ENCODE peak calls at places on chromosomes 6 and 20, in eight cellular contexts. One of them, this sample, is unnamed. For H3K4me1, the result is how much of the 10 kb centered on the place peaks cover.

GRCh38 chr6:24974182-24975171 is 38.7 kb upstream of the RIPOR2 start:
- DNase-seq in sigmoid colon: no peak
- DNase-seq in transverse colon: no peak
- DNase-seq in GM23338: no peak
- DNase-seq in H1: no peak
- DNase-seq in HCT116: no peak
- DNase-seq in SK-N-SH: no peak
- DNase-seq in stomach: no peak
- DNase-seq in this sample: no peak

GRCh38 chr6:157054531-157054979 is 268.8 kb downstream of the TMEM242 start:
- DNase-seq in sigmoid colon: no peak
- DNase-seq in transverse colon: no peak
- DNase-seq in GM23338: no peak
- DNase-seq in H1: no peak
- DNase-seq in HCT116: no peak
- DNase-seq in SK-N-SH: no peak
- DNase-seq in stomach: no peak
- DNase-seq in this sample: no peak

GRCh38 chr20:17622851-17623508 is 53.1 kb downstream of the DSTN start:
- DNase-seq in sigmoid colon: peak
- DNase-seq in transverse colon: no peak
- DNase-seq in GM23338: no peak
- DNase-seq in H1: no peak
- DNase-seq in HCT116: no peak
- DNase-seq in SK-N-SH: peak
- DNase-seq in stomach: no peak
- DNase-seq in this sample: no peak

GRCh38 chr20:58692579-58693225 is at the start of gene NPEPL1:
- DNase-seq in sigmoid colon: peak
- DNase-seq in transverse colon: peak
- DNase-seq in GM23338: peak
- DNase-seq in H1: peak
- DNase-seq in HCT116: peak
- DNase-seq in SK-N-SH: no peak
- DNase-seq in stomach: peak
- DNase-seq in this sample: no peak

GRCh38 chr6:73388800-73389512 is 5.7 kb upstream of the DDX43 start:
- DNase-seq in sigmoid colon: peak
- DNase-seq in transverse colon: peak
- DNase-seq in GM23338: peak
- DNase-seq in H1: peak
- DNase-seq in HCT116: peak
- DNase-seq in SK-N-SH: peak
- DNase-seq in stomach: peak
- DNase-seq in this sample: no peak

GRCh38 chr6:10626154-10626741 is 68.2 kb downstream of the C6orf52 start:
- DNase-seq in sigmoid colon: no peak
- DNase-seq in transverse colon: no peak
- DNase-seq in GM23338: no peak
- DNase-seq in H1: no peak
- DNase-seq in HCT116: no peak
- DNase-seq in SK-N-SH: no peak
- DNase-seq in stomach: no peak
- DNase-seq in this sample: no peak

GRCh38 chr20:44023515-44024371 is 109.1 kb downstream of the TOX2 start:
- DNase-seq in sigmoid colon: no peak
- DNase-seq in transverse colon: peak
- DNase-seq in GM23338: no peak
- DNase-seq in H1: no peak
- DNase-seq in HCT116: no peak
- DNase-seq in SK-N-SH: no peak
- DNase-seq in stomach: no peak
- DNase-seq in this sample: no peak

GRCh38 chr6:135334169-135334568 is 153.1 kb downstream of the MYB start:
- DNase-seq in sigmoid colon: no peak
- DNase-seq in transverse colon: no peak
- DNase-seq in GM23338: no peak
- DNase-seq in H1: no peak
- DNase-seq in HCT116: no peak
- DNase-seq in SK-N-SH: no peak
- DNase-seq in stomach: no peak
- DNase-seq in this sample: no peak

GRCh38 chr6:26103770-26104456 is 16.7 kb downstream of the HFE start:
- DNase-seq in sigmoid colon: peak
- DNase-seq in transverse colon: peak
- DNase-seq in GM23338: peak
- DNase-seq in H1: peak
- DNase-seq in HCT116: peak
- DNase-seq in SK-N-SH: peak
- DNase-seq in stomach: peak
- DNase-seq in this sample: peak

GRCh38 chr6:52454556-52454955 is 34.4 kb downstream of the EFHC1 start:
- DNase-seq in sigmoid colon: no peak
- DNase-seq in transverse colon: no peak
- DNase-seq in GM23338: no peak
- DNase-seq in H1: no peak
- DNase-seq in HCT116: peak
- DNase-seq in SK-N-SH: no peak
- DNase-seq in stomach: no peak
- DNase-seq in this sample: no peak

GRCh38 chr20:1811621-1812498 is 83.3 kb upstream of the SIRPA start:
- DNase-seq in sigmoid colon: no peak
- DNase-seq in transverse colon: no peak
- DNase-seq in GM23338: peak
- DNase-seq in H1: no peak
- DNase-seq in HCT116: no peak
- DNase-seq in SK-N-SH: no peak
- DNase-seq in stomach: no peak
- DNase-seq in this sample: no peak

GRCh38 chr20:45630366-45630765 is 718 bp downstream of the WFDC9 start:
- DNase-seq in sigmoid colon: no peak
- DNase-seq in transverse colon: no peak
- DNase-seq in GM23338: no peak
- DNase-seq in H1: no peak
- DNase-seq in HCT116: no peak
- DNase-seq in SK-N-SH: no peak
- DNase-seq in stomach: no peak
- DNase-seq in this sample: no peak

GRCh38 chr6:104638841-104639290 is 220.9 kb downstream of the HACE1 start:
- DNase-seq in sigmoid colon: no peak
- DNase-seq in transverse colon: no peak
- DNase-seq in GM23338: no peak
- DNase-seq in H1: no peak
- DNase-seq in HCT116: no peak
- DNase-seq in SK-N-SH: no peak
- DNase-seq in stomach: no peak
- DNase-seq in this sample: no peak

GRCh38 chr20:56200456-56200855 is 48.1 kb upstream of the MC3R start:
- DNase-seq in sigmoid colon: no peak
- DNase-seq in transverse colon: no peak
- DNase-seq in GM23338: peak
- DNase-seq in H1: no peak
- DNase-seq in HCT116: peak
- DNase-seq in SK-N-SH: no peak
- DNase-seq in stomach: no peak
- DNase-seq in this sample: no peak

GRCh38 chr6:28597217-28597835 is 71.6 kb downstream of the GPX5 start:
- DNase-seq in sigmoid colon: no peak
- DNase-seq in transverse colon: no peak
- DNase-seq in GM23338: peak
- DNase-seq in H1: peak
- DNase-seq in HCT116: peak
- DNase-seq in SK-N-SH: peak
- DNase-seq in stomach: no peak
- DNase-seq in this sample: no peak

DNA sequence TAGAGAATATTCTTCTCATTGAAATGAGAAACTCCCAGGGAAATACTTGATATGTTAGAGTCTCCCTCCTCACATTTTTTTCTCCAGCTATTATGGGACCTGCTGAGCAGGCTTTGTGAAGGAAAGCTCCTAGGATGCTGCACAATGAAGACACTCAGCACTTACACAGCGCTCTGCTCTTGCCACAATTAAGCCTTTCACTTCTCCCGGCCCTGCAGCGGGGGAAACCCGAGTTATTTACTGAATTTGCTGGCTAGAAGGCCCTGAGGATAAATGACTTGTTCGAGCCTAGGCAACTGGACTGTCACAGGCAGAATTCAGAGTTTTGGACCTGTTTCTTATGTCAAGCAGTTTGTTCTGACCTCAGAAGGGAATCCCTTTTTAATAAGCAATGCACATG is 102.0 kb downstream of the MAP3K7 start:
- DNase-seq in sigmoid colon: no peak
- DNase-seq in transverse colon: no peak
- DNase-seq in GM23338: peak
- DNase-seq in H1: no peak
- DNase-seq in HCT116: no peak
- DNase-seq in SK-N-SH: no peak
- DNase-seq in stomach: no peak
- DNase-seq in this sample: no peak
- TF ChIP-seq POLR2AphosphoS5 in sigmoid colon: no peak
- TF ChIP-seq POLR2AphosphoS5 in transverse colon: no peak
- TF ChIP-seq POLR2AphosphoS5 in GM23338: no peak
- TF ChIP-seq POLR2AphosphoS5 in H1: no peak
- TF ChIP-seq POLR2AphosphoS5 in HCT116: no peak
- TF ChIP-seq POLR2AphosphoS5 in SK-N-SH: no peak
- TF ChIP-seq POLR2AphosphoS5 in stomach: no peak
- TF ChIP-seq POLR2AphosphoS5 in this sample: no peak

DNA sequence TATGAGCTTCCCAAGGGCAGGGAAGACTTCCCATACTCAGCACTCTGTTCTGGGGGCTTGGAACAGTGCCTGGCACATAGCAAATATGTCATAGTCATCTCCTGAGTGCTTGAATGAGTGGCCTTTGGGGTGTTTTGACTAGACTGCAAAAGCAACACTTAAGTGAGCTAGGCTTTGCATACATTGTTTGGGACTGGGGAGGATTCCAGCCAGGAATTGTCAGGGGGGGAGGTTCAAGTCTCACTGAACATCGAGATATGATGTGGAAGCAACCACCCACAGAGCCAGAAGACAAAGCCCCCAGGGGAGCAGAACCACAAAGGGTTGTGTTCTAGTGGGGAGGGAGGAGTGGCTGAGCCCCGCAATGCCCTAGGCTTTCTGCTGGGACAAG is 98.4 kb downstream of the SYCP2 start:
- DNase-seq in sigmoid colon: peak
- DNase-seq in transverse colon: no peak
- DNase-seq in GM23338: no peak
- DNase-seq in H1: peak
- DNase-seq in HCT116: no peak
- DNase-seq in SK-N-SH: no peak
- DNase-seq in stomach: no peak
- DNase-seq in this sample: no peak
- H3K4me1 ChIP-seq in sigmoid colon: under half
- H3K4me1 ChIP-seq in transverse colon: under half
- H3K4me1 ChIP-seq in GM23338: under half
- H3K4me1 ChIP-seq in H1: under half
- H3K4me1 ChIP-seq in HCT116: under half
- H3K4me1 ChIP-seq in SK-N-SH: under half
- H3K4me1 ChIP-seq in stomach: under half
- H3K4me1 ChIP-seq in this sample: under half

GRCh38 chr6:149318581-149319286 is 1.2 kb downstream of the TAB2 start:
- DNase-seq in sigmoid colon: no peak
- DNase-seq in transverse colon: peak
- DNase-seq in GM23338: peak
- DNase-seq in H1: no peak
- DNase-seq in HCT116: no peak
- DNase-seq in SK-N-SH: peak
- DNase-seq in stomach: no peak
- DNase-seq in this sample: no peak
- TF ChIP-seq POLR2AphosphoS5 in sigmoid colon: no peak
- TF ChIP-seq POLR2AphosphoS5 in transverse colon: no peak
- TF ChIP-seq POLR2AphosphoS5 in GM23338: no peak
- TF ChIP-seq POLR2AphosphoS5 in H1: no peak
- TF ChIP-seq POLR2AphosphoS5 in HCT116: no peak
- TF ChIP-seq POLR2AphosphoS5 in SK-N-SH: no peak
- TF ChIP-seq POLR2AphosphoS5 in stomach: no peak
- TF ChIP-seq POLR2AphosphoS5 in this sample: no peak

GRCh38 chr6:4017847-4018193 is 61.1 kb downstream of the FAM217A start:
- DNase-seq in sigmoid colon: no peak
- DNase-seq in transverse colon: no peak
- DNase-seq in GM23338: peak
- DNase-seq in H1: no peak
- DNase-seq in HCT116: peak
- DNase-seq in SK-N-SH: peak
- DNase-seq in stomach: no peak
- DNase-seq in this sample: no peak

GRCh38 chr6:4021133-4021861 is 57.6 kb downstream of the FAM217A start:
- DNase-seq in sigmoid colon: peak
- DNase-seq in transverse colon: peak
- DNase-seq in GM23338: peak
- DNase-seq in H1: peak
- DNase-seq in HCT116: peak
- DNase-seq in SK-N-SH: peak
- DNase-seq in stomach: peak
- DNase-seq in this sample: peak

GRCh38 chr6:4020822-4021132 is 58.2 kb downstream of the FAM217A start:
- DNase-seq in sigmoid colon: no peak
- DNase-seq in transverse colon: no peak
- DNase-seq in GM23338: no peak
- DNase-seq in H1: no peak
- DNase-seq in HCT116: no peak
- DNase-seq in SK-N-SH: no peak
- DNase-seq in stomach: no peak
- DNase-seq in this sample: no peak

GRCh38 chr6:4017058-4017457 is 61.9 kb downstream of the FAM217A start:
- DNase-seq in sigmoid colon: no peak
- DNase-seq in transverse colon: no peak
- DNase-seq in GM23338: no peak
- DNase-seq in H1: no peak
- DNase-seq in HCT116: no peak
- DNase-seq in SK-N-SH: no peak
- DNase-seq in stomach: no peak
- DNase-seq in this sample: no peak

DNA sequence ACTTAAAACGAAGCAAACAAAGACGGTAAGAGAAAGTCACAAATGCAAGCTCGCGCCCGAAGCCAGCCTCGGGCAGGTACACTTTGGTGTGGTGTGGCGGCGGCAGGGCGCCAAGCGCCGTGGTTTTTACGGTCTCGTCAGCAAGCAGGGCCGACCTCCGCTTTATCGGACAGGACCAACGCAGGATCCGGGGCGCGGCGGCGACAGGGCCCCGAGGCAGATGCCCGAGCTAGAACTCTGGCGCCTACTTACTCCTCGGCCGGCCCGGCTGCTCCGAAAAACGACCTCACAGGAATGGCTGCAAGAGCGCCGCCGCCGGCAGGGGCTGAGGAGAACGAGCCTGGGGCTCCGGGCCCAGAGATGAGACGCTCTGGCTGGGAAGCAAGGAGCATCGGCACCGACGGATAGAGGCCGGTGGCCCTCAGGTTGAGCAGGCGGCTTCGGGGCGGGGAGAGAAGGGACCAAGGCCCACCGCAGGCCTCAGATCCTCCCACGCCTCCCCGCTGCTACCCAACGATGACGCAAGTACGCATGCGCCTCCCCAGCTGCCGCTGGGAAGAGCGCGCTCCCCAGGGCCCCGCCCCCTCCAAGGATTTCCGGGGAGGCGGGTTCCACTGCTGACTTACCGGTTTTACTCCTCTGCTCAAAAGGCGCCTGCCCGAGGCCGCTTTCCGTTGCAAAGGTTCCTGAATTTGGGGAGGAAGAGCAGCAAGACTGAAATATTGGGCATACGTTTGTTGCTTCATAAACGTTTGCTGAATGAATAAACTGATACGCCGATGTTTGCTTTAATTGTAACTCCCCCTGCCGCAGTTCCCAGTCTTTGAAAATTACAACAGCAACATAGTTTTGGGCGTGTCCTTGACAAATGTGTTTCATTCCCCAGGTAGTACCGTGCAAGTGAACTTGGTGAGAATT is 60.5 kb downstream of the FAM217A start:
- DNase-seq in sigmoid colon: peak
- DNase-seq in transverse colon: peak
- DNase-seq in GM23338: peak
- DNase-seq in H1: peak
- DNase-seq in HCT116: peak
- DNase-seq in SK-N-SH: peak
- DNase-seq in stomach: peak
- DNase-seq in this sample: peak
- H3K4me1 ChIP-seq in sigmoid colon: under half
- H3K4me1 ChIP-seq in transverse colon: under half
- H3K4me1 ChIP-seq in GM23338: under half
- H3K4me1 ChIP-seq in H1: under half
- H3K4me1 ChIP-seq in HCT116: under half
- H3K4me1 ChIP-seq in SK-N-SH: under half
- H3K4me1 ChIP-seq in stomach: under half
- H3K4me1 ChIP-seq in this sample: under half